ENCODE peak calls at places on chromosomes 16 and 17, in four cellular contexts. A, K, X and T are unnamed samples.

GRCh38 chr17:64074704-64075484 is 54.5 kb upstream of the ICAM2 start:
- DNase-seq in A (no peak), K (no peak), X (no peak), T (no peak)

GRCh38 chr16:15980329-15980728 is 30.9 kb downstream of the ABCC1 start:
- DNase-seq in A (no peak), K (no peak), X (no peak), T (no peak)

GRCh38 chr16:57084257-57084770 is 8.1 kb upstream of the CPNE2 start:
- DNase-seq in A (peak; percentile 32), K (peak; percentile 66), X (peak; percentile 83), T (peak; percentile 73)

GRCh38 chr16:12612598-12613101 is 191.0 kb downstream of the CPPED1 start:
- DNase-seq in A (no peak), K (no peak), X (no peak), T (no peak)

GRCh38 chr17:63843387-63844292 is 1.2 kb upstream of the SMARCD2 start:
- DNase-seq in A (peak; percentile 44), K (no peak), X (no peak), T (no peak)

GRCh38 chr16:56108724-56109123 is 82.6 kb upstream of the GNAO1 start:
- DNase-seq in A (no peak), K (no peak), X (no peak), T (no peak)

GRCh38 chr17:73690581-73691135 is 46.4 kb upstream of the SDK2 start:
- DNase-seq in A (no peak), K (no peak), X (no peak), T (no peak)

GRCh38 chr16:14539631-14540030 is 90.4 kb downstream of the PARN start:
- DNase-seq in A (no peak), K (no peak), X (no peak), T (no peak)

GRCh38 chr17:43660262-43660661 is 1.5 kb downstream of the MEOX1 start:
- DNase-seq in A (no peak), K (no peak), X (peak; percentile 33), T (no peak)

GRCh38 chr17:40557531-40558299 is 7.6 kb downstream of the CCR7 start:
- DNase-seq in A (no peak), K (no peak), X (no peak), T (no peak)

GRCh38 chr17:42548070-42548837 is 4.5 kb upstream of the HSD17B1 start:
- DNase-seq in A (no peak), K (peak; percentile 65), X (peak; percentile 78), T (peak; percentile 76)

GRCh38 chr17:42544874-42545283 is 7.8 kb upstream of the HSD17B1 start:
- DNase-seq in A (no peak), K (no peak), X (no peak), T (no peak)

GRCh38 chr17:42548993-42549755 is 3.5 kb upstream of the HSD17B1 start:
- DNase-seq in A (no peak), K (no peak), X (no peak), T (no peak)

GRCh38 chr17:42547698-42548069 is 5.0 kb upstream of the HSD17B1 start:
- DNase-seq in A (no peak), K (no peak), X (peak; percentile 72), T (no peak)

DNA sequence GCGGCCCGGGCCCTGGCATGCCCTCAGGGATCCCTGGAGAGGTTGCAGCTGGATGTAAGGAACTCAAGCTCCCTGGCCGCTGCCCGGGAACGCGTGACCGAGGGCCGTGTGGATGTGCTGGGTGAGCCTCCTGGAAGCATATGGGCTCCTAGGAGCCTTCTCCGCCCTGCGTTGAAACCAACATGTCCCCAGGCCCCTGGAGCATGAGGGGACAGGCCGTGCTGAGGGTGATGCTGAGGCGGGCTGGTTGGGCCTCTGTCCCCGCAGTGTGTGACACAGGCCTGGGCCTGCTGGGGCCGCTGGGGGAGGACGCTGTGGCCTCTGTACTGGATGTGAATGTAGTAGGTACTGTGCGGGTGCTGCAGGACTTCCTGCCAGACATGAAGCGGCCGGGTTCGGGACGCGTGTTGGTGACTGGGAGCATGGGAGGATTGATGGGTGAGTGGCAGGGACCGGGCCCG is 5.7 kb upstream of the HSD17B1 start:
- DNase-seq in A (no peak), K (no peak), X (no peak), T (no peak)
- TF ChIP-seq CTCF in A (no peak), K (no peak), X (no peak), T (no peak)

DNA sequence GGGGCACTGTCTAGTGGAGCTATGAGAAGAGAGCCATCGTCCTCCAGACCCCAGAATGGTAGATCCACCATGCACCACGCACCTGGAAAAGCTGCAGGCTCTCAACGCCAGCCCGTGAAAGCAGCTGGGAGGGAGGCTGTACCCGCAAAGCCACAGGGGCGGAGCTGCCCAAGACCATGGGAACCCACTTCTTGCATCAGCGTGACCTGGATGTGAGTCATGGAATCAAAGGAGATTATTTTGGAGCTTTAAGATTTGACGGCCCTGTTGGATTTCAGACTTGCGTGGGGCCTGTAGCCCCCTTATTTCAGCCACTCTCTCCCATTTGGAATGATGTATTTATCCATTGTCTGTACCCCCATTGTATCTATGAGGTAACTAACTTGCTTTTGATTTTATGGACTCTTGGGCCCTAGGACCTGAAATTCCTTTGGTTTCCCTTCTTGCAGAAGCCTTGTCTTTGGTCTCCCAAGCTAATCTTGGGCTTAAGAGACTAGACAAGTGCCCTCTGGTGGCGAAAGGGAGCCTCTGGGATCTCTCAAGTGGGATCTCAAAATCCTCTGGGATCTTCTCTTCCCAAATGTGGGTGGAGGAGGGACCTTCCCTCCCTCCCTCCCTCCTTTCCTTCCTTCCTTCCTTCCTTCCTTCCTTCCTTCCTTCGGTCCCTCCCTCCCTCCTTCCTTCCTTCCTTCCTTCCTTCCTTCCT is 58.2 kb upstream of the HAPSTR1 start:
- DNase-seq in A (no peak), K (no peak), X (no peak), T (no peak)
- TF ChIP-seq CTCF in A (peak; percentile 68), K (no peak), X (peak; percentile 35), T (peak; percentile 33)

GRCh38 chr16:24463196-24463945 is 76.0 kb upstream of the RBBP6 start:
- DNase-seq in A (no peak), K (no peak), X (no peak), T (no peak)
- TF ChIP-seq CTCF in A (no peak), K (no peak), X (no peak), T (no peak)

GRCh38 chr17:80983545-80983944 is 8.1 kb upstream of the CHMP6 start:
- DNase-seq in A (no peak), K (no peak), X (peak; percentile 37), T (no peak)

GRCh38 chr17:80986046-80986445 is 5.6 kb upstream of the CHMP6 start:
- DNase-seq in A (no peak), K (no peak), X (no peak), T (no peak)

GRCh38 chr17:80986816-80987480 is 4.7 kb upstream of the CHMP6 start:
- DNase-seq in A (no peak), K (no peak), X (peak; percentile 57), T (no peak)

GRCh38 chr17:80982426-80982974 is 9.1 kb upstream of the CHMP6 start:
- DNase-seq in A (no peak), K (no peak), X (peak; percentile 27), T (no peak)

DNA sequence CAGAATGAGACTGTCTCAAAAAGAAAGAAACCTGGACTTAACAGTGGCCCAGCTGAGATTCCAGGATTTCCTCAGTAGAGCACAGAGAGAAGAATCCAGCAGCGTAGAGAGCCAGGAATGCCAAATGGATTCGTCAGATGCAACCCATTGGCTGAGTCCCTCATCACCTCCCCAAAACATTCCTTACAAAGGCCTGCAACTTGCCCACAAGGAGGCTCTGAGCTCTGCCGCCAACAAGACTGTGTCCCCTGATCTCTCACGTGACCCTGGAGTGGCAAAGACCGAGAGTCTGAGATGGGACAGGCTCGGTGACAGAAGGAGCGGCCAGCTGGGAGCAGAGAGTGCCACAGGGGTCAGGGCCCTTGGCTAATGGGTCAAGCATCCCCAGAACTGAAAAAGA is 6.9 kb upstream of the CHMP6 start:
- DNase-seq in A (peak; percentile 90), K (no peak), X (peak; percentile 31), T (no peak)
- TF ChIP-seq CTCF in A (peak; percentile 52), K (no peak), X (no peak), T (no peak)